ENCODE peak calls at places on chromosomes 2 and 18, in seven cellular contexts. U, P, C, Z, Q, G and A are unnamed samples.

GRCh38 chr2:235727186-235727585 is 233.3 kb downstream of the AGAP1 start:
- DNase-seq in C (no peak), G (no peak), P (no peak), U (no peak), Z (no peak), Q (no peak), A (no peak)

GRCh38 chr2:74223941-74224770 is 25.7 kb downstream of the MTHFD2 start:
- DNase-seq in G (no peak), Q (no peak), U (no peak), P (peak), C (no peak), Z (no peak), A (no peak)

GRCh38 chr18:23809411-23809810 is 120.2 kb downstream of the LAMA3 start:
- DNase-seq in Q (no peak), C (no peak), Z (no peak), U (no peak), P (no peak), G (no peak), A (no peak)

GRCh38 chr2:44267269-44268258 is 7.7 kb upstream of the SLC3A1 start:
- DNase-seq in Q (no peak), P (no peak), C (no peak), G (no peak), U (no peak), Z (no peak), A (no peak)

GRCh38 chr2:189104926-189105325 is 74.6 kb downstream of the COL5A2 start:
- DNase-seq in Z (peak), P (peak), C (no peak), Q (no peak), U (no peak), G (no peak), A (no peak)

GRCh38 chr2:240392084-240392947 is 43.1 kb upstream of the GPC1 start:
- DNase-seq in U (no peak), Q (no peak), Z (no peak), P (no peak), G (no peak), C (no peak), A (no peak)

GRCh38 chr2:3651686-3652516 is 6.1 kb upstream of the ALLC start:
- DNase-seq in G (no peak), U (peak), Z (peak), Q (peak), C (peak), P (no peak), A (peak)

GRCh38 chr18:74623047-74623816 is 25.6 kb downstream of the ZNF407 start:
- DNase-seq in U (no peak), Q (no peak), G (no peak), Z (peak), P (peak), C (no peak), A (no peak)

GRCh38 chr2:5549061-5549601 is 143.1 kb upstream of the SOX11 start:
- DNase-seq in Z (no peak), U (no peak), C (no peak), G (no peak), P (peak), Q (no peak), A (no peak)

GRCh38 chr18:50009772-50010171 is 185.2 kb downstream of the MYO5B start:
- DNase-seq in C (peak), Q (peak), G (no peak), Z (peak), P (peak), U (peak), A (peak)

GRCh38 chr2:105373895-105374401 is 24.9 kb downstream of the FHL2 start:
- DNase-seq in Z (no peak), P (no peak), U (no peak), G (no peak), Q (no peak), C (no peak), A (peak)

GRCh38 chr2:96698221-96698861 is 41.5 kb downstream of the LMAN2L start:
- DNase-seq in G (no peak), Z (no peak), C (peak), P (no peak), U (no peak), Q (no peak), A (no peak)

GRCh38 chr2:111670776-111671175 is 213.2 kb downstream of the ANAPC1 start:
- DNase-seq in P (no peak), U (no peak), G (no peak), C (no peak), Q (no peak), Z (no peak), A (no peak)

GRCh38 chr2:46460241-46460921 is 19.0 kb upstream of the TMEM247 start:
- DNase-seq in C (no peak), Z (no peak), G (no peak), P (no peak), Q (peak), U (peak), A (no peak)

GRCh38 chr2:27891820-27892105 is 1.2 kb downstream of the BABAM2 start:
- DNase-seq in U (no peak), C (no peak), Z (no peak), G (no peak), P (peak), Q (peak), A (no peak)

GRCh38 chr2:27889774-27890145 is 427 bp downstream of the RBKS start:
- DNase-seq in Z (no peak), U (peak), P (no peak), Q (no peak), G (no peak), C (peak), A (no peak)

GRCh38 chr2:27891063-27891819 is 712 bp downstream of the BABAM2 start:
- DNase-seq in U (peak), Q (peak), P (peak), C (peak), Z (peak), G (peak), A (peak)

GRCh38 chr2:27888790-27889189 is 1.4 kb downstream of the RBKS start:
- DNase-seq in U (no peak), Q (no peak), G (no peak), Z (no peak), P (peak), C (no peak), A (no peak)

DNA sequence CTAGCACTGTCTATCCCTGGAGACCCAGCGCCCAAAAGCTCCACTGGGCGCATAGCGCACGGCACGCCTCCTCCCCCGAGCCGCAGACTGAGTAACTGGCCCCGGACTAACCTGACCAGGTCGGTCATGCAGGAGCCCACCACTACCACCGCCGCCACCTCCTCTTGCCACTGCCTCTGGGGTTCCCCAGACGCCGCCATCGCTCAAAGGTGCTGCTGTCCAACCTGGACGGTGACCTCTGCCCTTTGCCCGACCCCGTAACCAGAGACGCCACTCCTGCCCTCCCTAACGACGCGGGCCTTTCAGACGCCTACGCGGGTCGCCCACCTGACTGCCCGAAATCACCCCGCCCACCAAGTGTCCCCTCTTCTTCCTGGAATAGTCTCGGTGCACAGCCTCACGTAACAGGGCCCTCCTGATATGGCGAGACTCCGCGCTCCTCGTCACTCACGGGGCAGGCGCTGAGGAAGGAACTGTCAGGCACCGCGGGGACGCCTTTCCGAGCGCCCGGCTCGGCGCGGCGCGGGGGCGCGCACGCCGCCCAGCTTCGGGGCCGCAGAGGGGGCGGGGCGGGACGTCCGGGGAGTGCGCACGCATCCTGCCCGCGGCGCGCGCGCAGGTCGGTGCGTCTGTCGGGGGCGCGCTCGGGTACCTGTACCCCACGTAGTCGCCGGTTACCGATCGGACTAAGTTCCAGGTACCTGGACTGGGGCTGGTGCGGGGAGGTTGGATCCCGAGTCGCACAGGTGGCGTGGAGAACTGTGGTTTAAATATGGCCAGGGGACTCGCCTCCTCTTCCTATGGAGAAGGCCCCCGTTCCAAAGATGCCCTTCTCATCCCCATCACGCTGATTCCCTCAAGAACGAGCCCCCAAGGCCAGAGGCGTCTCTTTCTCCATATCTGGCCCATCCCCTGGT is at the start of the genes BABAM2 and RBKS:
- DNase-seq in G (peak), P (peak), U (peak), C (peak), Z (peak), Q (peak), A (peak)
- TF ChIP-seq POLR2A in G (peak), P (peak), U (peak), C (peak), Z (peak), Q (peak), A (peak)

GRCh38 chr2:182745061-182745460 is 29.0 kb downstream of the DNAJC10 start:
- DNase-seq in C (no peak), U (no peak), Q (no peak), Z (no peak), P (no peak), G (no peak), A (no peak)

GRCh38 chr2:182740681-182741080 is 24.6 kb downstream of the DNAJC10 start:
- DNase-seq in C (no peak), Q (no peak), U (no peak), P (no peak), G (no peak), Z (no peak), A (no peak)

GRCh38 chr2:182744490-182744889 is 28.4 kb downstream of the DNAJC10 start:
- DNase-seq in C (no peak), Z (no peak), P (peak), Q (no peak), G (no peak), U (no peak), A (no peak)
- TF ChIP-seq POLR2A in C (no peak), Z (no peak), P (no peak), Q (no peak), G (no peak), U (no peak), A (no peak)

GRCh38 chr2:233079473-233079877 is 19.3 kb downstream of the INPP5D start:
- DNase-seq in G (no peak), U (no peak), C (no peak), Q (no peak), Z (no peak), P (no peak), A (no peak)
- TF ChIP-seq POLR2A in G (no peak), U (no peak), C (no peak), Q (no peak), Z (no peak), P (no peak), A (peak)

DNA sequence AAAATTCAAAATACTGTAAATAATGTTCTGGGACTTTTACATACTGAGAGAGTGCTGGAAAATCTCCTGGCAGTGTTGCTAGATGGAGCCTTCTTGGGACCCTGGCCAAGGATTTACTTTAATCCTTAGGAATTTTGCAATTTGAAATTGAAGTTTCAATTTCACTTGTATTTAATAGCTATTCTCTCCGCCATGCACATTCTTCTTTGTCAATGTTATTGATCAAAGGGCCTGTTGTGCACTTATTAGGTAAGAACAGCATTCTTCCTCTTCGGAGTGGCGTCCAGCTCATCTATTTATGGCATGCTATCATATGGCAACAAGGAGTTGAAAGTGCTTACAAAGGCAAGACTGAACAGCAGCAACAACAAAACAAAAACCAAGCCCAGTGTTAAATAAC is 40.1 kb upstream of the SOS1 start:
- DNase-seq in Q (no peak), C (no peak), Z (no peak), U (no peak), G (no peak), P (peak), A (no peak)
- TF ChIP-seq POLR2A in Q (no peak), C (no peak), Z (no peak), U (no peak), G (no peak), P (no peak), A (no peak)

DNA sequence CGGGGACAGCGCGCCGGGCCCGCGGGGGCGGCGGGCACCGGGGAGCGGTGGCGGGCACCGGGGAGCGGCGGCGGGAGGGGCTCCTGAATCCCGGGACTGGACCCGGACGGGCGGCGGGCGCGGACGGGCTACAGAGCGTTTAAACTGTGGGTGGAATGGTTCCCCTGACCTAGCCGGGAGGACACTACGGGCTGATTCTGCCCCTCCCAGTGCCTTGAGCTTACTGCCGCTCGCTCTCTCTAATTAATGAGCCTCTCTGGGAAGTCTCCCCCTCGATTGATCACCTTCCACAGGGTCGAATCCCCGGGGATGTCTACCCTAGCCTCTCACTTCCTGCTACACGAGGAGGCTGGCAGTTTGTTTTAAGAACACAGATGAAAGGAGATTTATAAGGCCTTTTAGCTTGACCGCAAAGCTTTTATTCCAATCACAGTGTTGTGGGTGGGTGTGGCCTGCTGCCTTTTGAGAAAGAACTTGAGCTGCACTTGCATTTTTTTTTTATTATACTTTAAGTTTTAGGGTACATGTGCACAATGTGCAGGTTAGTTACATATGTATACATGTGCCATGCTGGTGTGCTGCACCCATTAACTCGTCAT is 1.0 kb downstream of the GNAL start:
- DNase-seq in G (no peak), Q (no peak), Z (no peak), C (no peak), P (peak), U (no peak), A (no peak)
- TF ChIP-seq POLR2A in G (no peak), Q (no peak), Z (no peak), C (no peak), P (no peak), U (no peak), A (no peak)

DNA sequence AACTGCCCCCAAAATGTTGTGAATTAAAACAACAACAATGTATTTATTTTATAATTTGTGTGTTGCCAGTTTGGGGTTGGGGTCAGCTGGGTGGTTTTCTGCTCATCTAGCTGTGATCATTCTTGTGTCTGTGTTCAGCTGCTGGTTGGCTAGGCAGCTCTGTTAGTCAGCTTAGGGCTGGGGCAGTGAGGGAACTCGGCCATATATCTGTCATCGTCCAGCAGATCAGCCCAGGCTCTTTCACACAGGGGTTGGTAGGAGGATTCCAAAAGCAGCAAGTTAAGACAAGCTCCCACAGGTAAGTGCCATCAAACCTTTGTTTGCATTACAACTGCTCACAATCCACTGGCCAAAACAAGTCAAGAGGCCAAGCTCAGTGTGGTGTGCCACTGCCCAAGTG is 121.5 kb downstream of the LPIN1 start:
- DNase-seq in C (no peak), P (no peak), G (no peak), Z (no peak), Q (no peak), U (no peak), A (no peak)
- TF ChIP-seq POLR2A in C (no peak), P (no peak), G (no peak), Z (no peak), Q (no peak), U (no peak), A (no peak)

GRCh38 chr2:230444832-230445231 is 28.8 kb downstream of the SP100 start:
- DNase-seq in C (no peak), G (no peak), P (no peak), Z (no peak), Q (no peak), U (no peak), A (no peak)

GRCh38 chr2:230447036-230447435 is 31.0 kb downstream of the SP100 start:
- DNase-seq in Q (no peak), C (no peak), P (no peak), Z (no peak), U (no peak), G (no peak), A (no peak)

GRCh38 chr2:230439590-230439989 is 23.6 kb downstream of the SP100 start:
- DNase-seq in Z (peak), G (no peak), U (no peak), C (no peak), Q (no peak), P (no peak), A (no peak)

GRCh38 chr2:230443540-230443939 is 27.5 kb downstream of the SP100 start:
- DNase-seq in Z (peak), U (no peak), C (no peak), Q (no peak), G (no peak), P (peak), A (no peak)

DNA sequence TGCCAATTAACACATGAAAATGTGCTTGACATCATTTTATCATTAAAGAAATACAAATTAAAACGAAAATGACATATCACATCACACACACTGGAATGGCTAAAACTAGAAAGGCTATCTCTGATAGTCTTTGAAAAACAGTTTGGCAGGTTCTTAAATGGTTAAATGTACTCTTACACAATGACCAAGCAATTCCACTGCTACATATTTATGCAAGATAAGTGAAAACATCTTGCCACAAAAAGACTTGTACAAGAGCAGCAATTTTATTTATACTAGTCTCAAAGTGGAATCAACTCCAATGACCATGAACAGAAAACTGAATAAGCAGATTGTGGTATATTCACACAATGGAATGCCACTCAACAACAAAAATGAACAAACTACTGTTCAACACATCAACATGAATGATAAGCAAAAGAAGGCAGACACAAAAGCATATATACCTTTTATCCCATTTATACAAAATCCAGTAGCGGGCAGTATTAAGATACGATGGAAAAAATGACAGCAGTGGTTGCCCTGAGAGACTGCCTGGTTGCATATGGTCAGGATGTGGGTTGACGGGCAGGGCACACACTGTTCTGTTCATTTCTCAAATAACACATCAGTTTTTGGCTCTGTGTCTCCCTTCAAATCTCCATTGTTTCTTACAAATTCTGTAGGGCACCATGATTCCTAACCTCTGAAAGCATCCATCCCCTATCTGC is 25.3 kb downstream of the SP100 start:
- DNase-seq in Z (peak), U (peak), G (peak), P (peak), C (no peak), Q (no peak), A (peak)
- TF ChIP-seq POLR2A in Z (no peak), U (no peak), G (no peak), P (no peak), C (no peak), Q (no peak), A (no peak)